ENCODE peak calls at places on chromosomes 3 and 15, in eight cellular contexts. X, J, Q, U, R, P, T and M are unnamed samples. For H3K27me3, the result is how much of the 10 kb centered on the place peaks cover.

GRCh38 chr3:66442254-66443249 is 58.3 kb downstream of the LRIG1 start:
- DNase-seq in J (peak), Q (peak), X (peak), T (peak), R (peak), U (no peak), P (no peak), M (no peak)

GRCh38 chr3:129558772-129559564 is 16.0 kb downstream of the H1-8 start:
- DNase-seq in P (no peak), J (no peak), U (no peak), X (peak), R (no peak), T (peak), Q (peak), M (no peak)

GRCh38 chr3:99714146-99714545 is 75.8 kb downstream of the COL8A1 start:
- DNase-seq in R (no peak), Q (peak), J (peak), P (no peak), T (no peak), U (no peak), X (peak), M (no peak)

GRCh38 chr15:61936528-61937195 is 123.6 kb downstream of the VPS13C start:
- DNase-seq in X (no peak), T (no peak), P (no peak), U (no peak), R (no peak), J (no peak), Q (no peak), M (no peak)

GRCh38 chr3:11724615-11725339 is 81.1 kb upstream of the VGLL4 start:
- DNase-seq in T (no peak), Q (no peak), R (no peak), J (no peak), X (no peak), U (no peak), P (no peak), M (no peak)

GRCh38 chr15:68524753-68525584 is 53.8 kb upstream of the CORO2B start:
- DNase-seq in Q (peak), T (peak), P (no peak), J (no peak), R (no peak), X (peak), U (no peak), M (peak)

GRCh38 chr15:52289629-52290081 is 5.9 kb downstream of the MYO5C start:
- DNase-seq in U (no peak), Q (no peak), R (no peak), P (no peak), T (peak), X (no peak), J (no peak), M (peak)

GRCh38 chr15:63048986-63049665 is 6.6 kb downstream of the TPM1 start:
- DNase-seq in T (peak), Q (peak), J (no peak), X (peak), P (no peak), R (peak), U (no peak), M (no peak)

GRCh38 chr15:70096215-70096974 is 1.3 kb downstream of the TLE3 start:
- DNase-seq in U (no peak), Q (peak), X (peak), P (peak), R (peak), T (peak), J (peak), M (no peak)

GRCh38 chr15:85892232-85892631 is 97.5 kb upstream of the KLHL25 start:
- DNase-seq in X (no peak), Q (no peak), R (no peak), U (no peak), J (no peak), T (no peak), P (no peak), M (no peak)
- H3K27me3 ChIP-seq in X (under half), Q (under half), R (under half), U (under half), J (under half), T (under half), P (under half), M (under half)

GRCh38 chr3:30637310-30638227 is 31.2 kb downstream of the TGFBR2 start:
- DNase-seq in T (no peak), X (no peak), Q (no peak), J (no peak), U (no peak), R (no peak), P (no peak), M (no peak)
- H3K4me3 ChIP-seq in T (no peak), X (no peak), Q (no peak), J (no peak), U (no peak), R (no peak), P (peak), M (no peak)

GRCh38 chr3:31079691-31080090 is 185.2 kb upstream of the GADL1 start:
- DNase-seq in J (no peak), Q (peak), X (no peak), T (no peak), P (no peak), U (no peak), R (no peak), M (no peak)
- H3K27me3 ChIP-seq in J (under half), Q (under half), X (under half), T (under half), P (under half), U (under half), R (under half), M (under half)

DNA sequence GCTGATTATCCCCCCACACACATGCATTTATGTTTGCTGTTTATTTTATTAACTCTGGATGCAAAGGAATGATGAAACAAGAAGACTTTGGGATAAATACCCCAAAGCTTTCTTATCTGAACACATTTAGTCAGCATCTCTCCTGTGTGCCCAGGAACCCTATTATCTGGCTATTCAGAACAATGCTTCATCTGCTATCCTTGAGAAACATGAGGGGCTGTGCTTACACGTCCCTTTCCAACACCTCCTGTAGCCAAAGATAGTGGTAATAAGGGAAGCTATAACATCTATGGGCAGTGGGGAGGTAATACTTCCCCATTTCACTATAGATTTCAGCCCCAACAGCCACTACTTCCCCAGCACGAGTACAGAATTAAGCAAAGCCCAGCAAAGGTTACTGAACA is 94.7 kb downstream of the SSR3 start:
- DNase-seq in U (no peak), T (no peak), X (no peak), P (no peak), Q (no peak), R (no peak), J (no peak), M (no peak)
- H3K4me3 ChIP-seq in U (no peak), T (no peak), X (no peak), P (no peak), Q (no peak), R (no peak), J (no peak), M (no peak)